ENCODE peak calls at places on chromosomes 6 and 20, in eight cellular contexts. U is left ventricle myocardium inferior; C is heart left ventricle; W is HepG2; L is naive thymus-derived CD4-positive, alpha-beta T cell; V is SJSA1; T is MM.1S; P is OCI-LY7. I is an unnamed sample.

GRCh38 chr6:64041373-64041772 is 405.8 kb downstream of the PHF3 start:
- DNase-seq in U (no peak), C (no peak), W (no peak), L (no peak), V (no peak), T (no peak), P (no peak), I (no peak)

GRCh38 chr20:58818585-58819285 is 32.0 kb downstream of the GNAS-AS1 start:
- DNase-seq in U (no peak), C (no peak), W (no peak), L (no peak), V (peak; percentile 93), T (no peak), P (no peak), I (no peak)

GRCh38 chr6:156406688-156407087 is 370.5 kb upstream of the ARID1B start:
- DNase-seq in U (no peak), C (no peak), W (no peak), L (no peak), V (no peak), T (no peak), P (no peak), I (no peak)

GRCh38 chr6:39430968-39431523 is 108.5 kb upstream of the KCNK16 start:
- DNase-seq in U (peak; percentile 63), C (peak; percentile 78), W (no peak), L (no peak), V (peak; percentile 35), T (peak; percentile 84), P (no peak), I (no peak)

GRCh38 chr6:81761197-81761596 is 8.7 kb upstream of the TENT5A start:
- DNase-seq in U (no peak), C (no peak), W (no peak), L (no peak), V (no peak), T (no peak), P (no peak), I (no peak)

GRCh38 chr6:148807784-148808183 is 61.0 kb downstream of the UST start:
- DNase-seq in U (no peak), C (no peak), W (peak; percentile 15), L (no peak), V (no peak), T (no peak), P (no peak), I (no peak)

GRCh38 chr6:111381126-111381525 is 101.9 kb downstream of the REV3L start:
- DNase-seq in U (no peak), C (no peak), W (no peak), L (no peak), V (no peak), T (no peak), P (no peak), I (no peak)

GRCh38 chr20:1033751-1034419 is 31.8 kb upstream of the RSPO4 start:
- DNase-seq in U (no peak), C (no peak), W (no peak), L (no peak), V (no peak), T (no peak), P (peak; percentile 38), I (no peak)

GRCh38 chr6:53894086-53894485 is 99.3 kb downstream of the LRRC1 start:
- DNase-seq in U (no peak), C (no peak), W (no peak), L (no peak), V (no peak), T (peak; percentile 94), P (peak; percentile 21), I (no peak)

GRCh38 chr6:157651731-157652490 is 171.1 kb upstream of the SNX9 start:
- DNase-seq in U (no peak), C (no peak), W (no peak), L (no peak), V (no peak), T (no peak), P (no peak), I (no peak)

GRCh38 chr6:169966312-169967181 is 215.1 kb downstream of the ERMARD start:
- DNase-seq in U (no peak), C (no peak), W (no peak), L (no peak), V (no peak), T (no peak), P (no peak), I (no peak)

DNA sequence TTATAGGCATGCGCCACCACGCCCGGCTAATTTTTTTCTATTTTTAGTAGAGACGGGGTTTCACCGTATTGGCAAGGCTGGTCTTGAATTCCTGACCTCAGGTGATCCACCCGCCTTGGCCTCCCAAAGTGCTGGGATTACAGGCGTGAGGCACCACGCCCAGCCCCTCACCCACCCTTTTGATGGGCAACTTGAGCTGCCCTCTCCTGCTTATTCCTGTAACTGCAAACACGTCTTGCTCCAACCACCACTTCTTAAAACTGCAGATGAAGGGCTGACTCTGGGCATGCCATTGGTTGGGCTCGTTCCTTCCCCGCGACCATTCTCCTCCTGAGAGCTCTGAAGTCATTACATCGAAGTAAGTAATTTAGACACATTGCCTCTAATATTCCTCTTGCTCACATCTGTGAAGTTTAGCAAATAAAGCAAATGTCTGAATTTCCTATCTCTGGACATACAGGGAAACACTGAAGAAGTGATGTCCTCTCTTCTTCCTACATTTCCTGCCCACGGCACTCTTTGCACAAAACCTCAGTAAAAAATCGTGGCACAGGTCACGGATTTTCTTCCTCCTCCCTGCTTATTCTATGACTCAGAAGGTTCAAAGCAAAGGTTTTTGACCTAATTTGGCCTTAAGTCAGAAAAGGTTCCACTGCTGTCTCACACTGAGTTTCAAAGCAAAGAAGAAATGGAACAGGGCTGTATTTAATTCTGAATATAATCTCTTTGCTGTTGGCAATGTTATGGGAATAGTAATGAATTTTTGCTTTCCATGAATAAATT is 117.5 kb downstream of the GMPR start:
- DNase-seq in U (no peak), C (no peak), W (no peak), L (no peak), V (peak; percentile 31), T (no peak), P (no peak), I (no peak)
- H3K27ac ChIP-seq in U (no peak overlapping the region), C (no peak overlapping the region), W (no peak overlapping the region), L (no peak overlapping the region), V (no peak overlapping the region), T (no peak overlapping the region), P (no peak overlapping the region), I (no peak overlapping the region)

DNA sequence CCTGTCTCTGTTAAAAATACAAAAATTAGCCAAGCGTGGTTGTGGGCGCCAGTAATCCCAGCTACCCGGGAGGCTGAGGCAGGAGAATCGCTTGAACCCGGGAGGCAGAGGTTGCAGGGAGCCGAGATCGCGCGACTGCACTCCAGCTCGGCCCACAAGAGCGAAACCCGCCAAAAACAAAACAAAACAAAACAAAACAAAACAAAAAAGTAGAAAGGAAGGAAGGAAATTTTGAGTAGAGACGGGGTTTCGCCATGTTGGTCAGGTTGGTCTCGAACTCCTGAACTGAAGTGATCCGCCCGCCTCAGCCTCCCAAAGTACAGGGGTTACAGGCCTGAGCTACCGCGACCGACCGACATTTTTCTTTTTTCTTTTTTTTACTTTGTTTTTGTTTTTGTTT is 30.6 kb upstream of the PRSS16 start:
- DNase-seq in U (no peak), C (no peak), W (no peak), L (no peak), V (no peak), T (no peak), P (no peak), I (no peak)
- H3K9me3 ChIP-seq in U (peaks cover 24% of the 10 kb centered on the region), C (no peaks in the 10 kb centered on the region), W (no peaks in the 10 kb centered on the region), L (peaks cover 7% of the 10 kb centered on the region), V (peaks cover 4% of the 10 kb centered on the region), T (no peaks in the 10 kb centered on the region), P (no peaks in the 10 kb centered on the region), I (no peaks in the 10 kb centered on the region)

DNA sequence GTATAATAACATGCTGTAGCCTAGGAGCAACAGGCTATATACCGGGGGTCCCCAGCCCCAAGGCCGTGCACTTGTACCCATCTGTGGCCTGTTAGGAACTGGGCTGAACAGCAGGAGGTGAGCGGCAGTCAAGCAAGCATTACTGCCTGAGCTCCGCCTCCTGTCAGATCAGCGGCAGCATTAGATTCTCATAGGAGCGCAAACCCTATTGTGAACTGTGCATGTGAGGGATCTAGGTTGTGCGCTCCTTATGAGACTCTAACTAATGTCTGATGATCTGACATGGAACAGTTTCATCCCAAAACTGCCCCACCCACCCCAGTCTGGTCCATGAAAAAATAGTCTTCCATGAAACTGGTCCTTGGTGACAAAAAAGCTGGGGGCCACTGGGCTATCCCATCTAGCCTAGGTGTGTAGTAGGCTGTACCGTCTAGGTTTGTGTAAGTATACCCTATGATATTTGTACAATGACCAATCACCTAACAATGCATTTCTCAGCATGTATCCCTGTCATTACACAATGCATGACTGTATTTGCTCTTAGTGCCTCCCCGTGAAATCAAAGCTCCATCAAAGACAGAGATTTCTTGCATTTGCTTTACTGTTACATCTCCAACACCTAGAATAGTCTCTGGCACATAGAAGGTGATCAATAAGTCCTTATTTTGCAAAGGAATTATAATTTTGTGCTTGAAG is 30.8 kb downstream of the NHSL1 start:
- DNase-seq in U (no peak), C (no peak), W (peak; percentile 89), L (no peak), V (no peak), T (no peak), P (no peak), I (no peak)
- H3K27ac ChIP-seq in U (no peak overlapping the region), C (no peak overlapping the region), W (no peak overlapping the region), L (no peak overlapping the region), V (no peak overlapping the region), T (no peak overlapping the region), P (no peak overlapping the region), I (no peak overlapping the region)

GRCh38 chr6:85275338-85275985 is 174.4 kb upstream of the NT5E start:
- DNase-seq in U (no peak), C (no peak), W (no peak), L (no peak), V (no peak), T (no peak), P (no peak), I (no peak)
- H3K9me3 ChIP-seq in U (peaks cover 3% of the 10 kb centered on the region), C (no peaks in the 10 kb centered on the region), W (no peaks in the 10 kb centered on the region), L (no peaks in the 10 kb centered on the region), V (no peaks in the 10 kb centered on the region), T (no peaks in the 10 kb centered on the region), P (no peaks in the 10 kb centered on the region), I (no peaks in the 10 kb centered on the region)

GRCh38 chr20:37990571-37991151 is 42.6 kb downstream of the TTI1 start:
- DNase-seq in U (peak; percentile 71), C (peak; percentile 87), W (peak; percentile 40), L (no peak), V (peak; percentile 62), T (peak; percentile 71), P (peak; percentile 37), I (peak; percentile 17)
- H3K27ac ChIP-seq in U (peak overlapping the region; percentile 91), C (peak overlapping the region; percentile 93), W (no peak overlapping the region), L (no peak overlapping the region), V (peak overlapping the region; percentile 29), T (peak overlapping the region; percentile 87), P (no peak overlapping the region), I (peak overlapping the region; percentile 12)

DNA sequence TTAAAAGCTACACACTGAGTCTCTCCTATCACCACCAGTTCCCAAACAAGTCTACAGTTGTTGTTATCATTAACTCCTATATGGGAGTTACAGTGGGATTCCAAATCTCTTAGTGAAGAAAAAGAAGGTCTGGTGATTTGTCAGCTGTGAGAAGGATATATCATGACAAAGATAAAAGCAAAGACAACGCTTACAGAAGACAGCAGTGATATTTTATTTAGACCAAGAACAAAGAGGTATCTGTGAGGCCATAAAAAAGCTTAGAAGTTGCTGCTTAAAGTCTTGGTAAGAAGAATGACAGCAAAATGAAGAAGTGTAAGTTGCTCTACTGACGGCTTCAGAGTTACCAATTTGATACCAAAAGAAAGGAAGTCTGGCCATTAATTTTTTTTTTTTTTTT is 47.2 kb downstream of the CHD6 start:
- DNase-seq in U (no peak), C (no peak), W (no peak), L (no peak), V (no peak), T (no peak), P (no peak), I (no peak)
- H3K9me3 ChIP-seq in U (peaks cover 7% of the 10 kb centered on the region), C (no peaks in the 10 kb centered on the region), W (peaks cover 10% of the 10 kb centered on the region), L (no peaks in the 10 kb centered on the region), V (no peaks in the 10 kb centered on the region), T (no peaks in the 10 kb centered on the region), P (peaks cover 16% of the 10 kb centered on the region), I (no peaks in the 10 kb centered on the region)

GRCh38 chr6:15506066-15506465 is 156.8 kb downstream of the DTNBP1 start:
- DNase-seq in U (no peak), C (no peak), W (no peak), L (no peak), V (no peak), T (no peak), P (no peak), I (no peak)
- H3K27ac ChIP-seq in U (peak overlapping the region; percentile 87), C (no peak overlapping the region), W (no peak overlapping the region), L (no peak overlapping the region), V (no peak overlapping the region), T (no peak overlapping the region), P (no peak overlapping the region), I (no peak overlapping the region)

I was measured in effector memory CD4-positive, alpha-beta T cell.